ENCODE peak calls at places on chromosomes 5 and 9, in six cellular contexts. One of them, this sample, is unnamed.

GRCh38 chr5:116300016-116300601 is 215.3 kb downstream of the COMMD10 start:
- DNase-seq in transverse colon: no peak
- DNase-seq in astrocyte of the spinal cord: no peak
- DNase-seq in tibial nerve: no peak
- DNase-seq in astrocyte: no peak
- DNase-seq in progenitor cell of endocrine pancreas: no peak
- DNase-seq in this sample: no peak

GRCh38 chr5:139246394-139246793 is 47.1 kb upstream of the MATR3 start:
- DNase-seq in transverse colon: no peak
- DNase-seq in astrocyte of the spinal cord: no peak
- DNase-seq in tibial nerve: no peak
- DNase-seq in astrocyte: no peak
- DNase-seq in progenitor cell of endocrine pancreas: no peak
- DNase-seq in this sample: peak

GRCh38 chr5:28370896-28371295 is 1332.5 kb upstream of the CDH9 start:
- DNase-seq in transverse colon: no peak
- DNase-seq in astrocyte of the spinal cord: no peak
- DNase-seq in tibial nerve: no peak
- DNase-seq in astrocyte: no peak
- DNase-seq in progenitor cell of endocrine pancreas: no peak
- DNase-seq in this sample: no peak

GRCh38 chr5:125154321-125154811 is 407.9 kb upstream of the ZNF608 start:
- DNase-seq in transverse colon: no peak
- DNase-seq in astrocyte of the spinal cord: no peak
- DNase-seq in tibial nerve: no peak
- DNase-seq in astrocyte: peak
- DNase-seq in progenitor cell of endocrine pancreas: no peak
- DNase-seq in this sample: no peak

GRCh38 chr5:176614805-176615478 is 5.0 kb upstream of the GPRIN1 start:
- DNase-seq in transverse colon: no peak
- DNase-seq in astrocyte of the spinal cord: peak
- DNase-seq in tibial nerve: no peak
- DNase-seq in astrocyte: peak
- DNase-seq in progenitor cell of endocrine pancreas: no peak
- DNase-seq in this sample: no peak

GRCh38 chr5:67265951-67266350 is 69.4 kb upstream of the CD180 start:
- DNase-seq in transverse colon: no peak
- DNase-seq in astrocyte of the spinal cord: no peak
- DNase-seq in tibial nerve: no peak
- DNase-seq in astrocyte: no peak
- DNase-seq in progenitor cell of endocrine pancreas: no peak
- DNase-seq in this sample: no peak

GRCh38 chr9:922731-923130 is 53.7 kb upstream of the DMRT3 start:
- DNase-seq in transverse colon: no peak
- DNase-seq in astrocyte of the spinal cord: no peak
- DNase-seq in tibial nerve: no peak
- DNase-seq in astrocyte: no peak
- DNase-seq in progenitor cell of endocrine pancreas: no peak
- DNase-seq in this sample: no peak

GRCh38 chr9:6024035-6024554 is 8.7 kb upstream of the RANBP6 start:
- DNase-seq in transverse colon: no peak
- DNase-seq in astrocyte of the spinal cord: no peak
- DNase-seq in tibial nerve: no peak
- DNase-seq in astrocyte: no peak
- DNase-seq in progenitor cell of endocrine pancreas: no peak
- DNase-seq in this sample: peak

GRCh38 chr9:127970401-127971313 is 10.1 kb downstream of the EEIG1 start:
- DNase-seq in transverse colon: peak
- DNase-seq in astrocyte of the spinal cord: no peak
- DNase-seq in tibial nerve: no peak
- DNase-seq in astrocyte: no peak
- DNase-seq in progenitor cell of endocrine pancreas: no peak
- DNase-seq in this sample: peak

GRCh38 chr9:133427658-133428348 is 5.6 kb downstream of the ADAMTS13 start:
- DNase-seq in transverse colon: no peak
- DNase-seq in astrocyte of the spinal cord: no peak
- DNase-seq in tibial nerve: no peak
- DNase-seq in astrocyte: no peak
- DNase-seq in progenitor cell of endocrine pancreas: no peak
- DNase-seq in this sample: peak

GRCh38 chr9:133429216-133429613 is 7.0 kb downstream of the ADAMTS13 start:
- DNase-seq in transverse colon: no peak
- DNase-seq in astrocyte of the spinal cord: no peak
- DNase-seq in tibial nerve: no peak
- DNase-seq in astrocyte: no peak
- DNase-seq in progenitor cell of endocrine pancreas: no peak
- DNase-seq in this sample: no peak

GRCh38 chr9:133430244-133430643 is 8.1 kb downstream of the ADAMTS13 start:
- DNase-seq in transverse colon: no peak
- DNase-seq in astrocyte of the spinal cord: no peak
- DNase-seq in tibial nerve: no peak
- DNase-seq in astrocyte: no peak
- DNase-seq in progenitor cell of endocrine pancreas: no peak
- DNase-seq in this sample: no peak

GRCh38 chr9:133428579-133429215 is 6.5 kb downstream of the ADAMTS13 start:
- DNase-seq in transverse colon: peak
- DNase-seq in astrocyte of the spinal cord: no peak
- DNase-seq in tibial nerve: no peak
- DNase-seq in astrocyte: no peak
- DNase-seq in progenitor cell of endocrine pancreas: peak
- DNase-seq in this sample: peak

GRCh38 chr9:133429641-133430161 is 7.5 kb downstream of the ADAMTS13 start:
- DNase-seq in transverse colon: peak
- DNase-seq in astrocyte of the spinal cord: no peak
- DNase-seq in tibial nerve: no peak
- DNase-seq in astrocyte: peak
- DNase-seq in progenitor cell of endocrine pancreas: peak
- DNase-seq in this sample: peak
- TF ChIP-seq CTCF in transverse colon: peak
- TF ChIP-seq CTCF in astrocyte of the spinal cord: peak
- TF ChIP-seq CTCF in tibial nerve: no peak
- TF ChIP-seq CTCF in astrocyte: no peak
- TF ChIP-seq CTCF in progenitor cell of endocrine pancreas: peak
- TF ChIP-seq CTCF in this sample: peak

GRCh38 chr5:174344335-174344734 is 298.8 kb downstream of the NSG2 start:
- DNase-seq in transverse colon: no peak
- DNase-seq in astrocyte of the spinal cord: no peak
- DNase-seq in tibial nerve: no peak
- DNase-seq in astrocyte: no peak
- DNase-seq in progenitor cell of endocrine pancreas: no peak
- DNase-seq in this sample: no peak
- TF ChIP-seq CTCF in transverse colon: no peak
- TF ChIP-seq CTCF in astrocyte of the spinal cord: no peak
- TF ChIP-seq CTCF in tibial nerve: no peak
- TF ChIP-seq CTCF in astrocyte: no peak
- TF ChIP-seq CTCF in progenitor cell of endocrine pancreas: no peak
- TF ChIP-seq CTCF in this sample: no peak

DNA sequence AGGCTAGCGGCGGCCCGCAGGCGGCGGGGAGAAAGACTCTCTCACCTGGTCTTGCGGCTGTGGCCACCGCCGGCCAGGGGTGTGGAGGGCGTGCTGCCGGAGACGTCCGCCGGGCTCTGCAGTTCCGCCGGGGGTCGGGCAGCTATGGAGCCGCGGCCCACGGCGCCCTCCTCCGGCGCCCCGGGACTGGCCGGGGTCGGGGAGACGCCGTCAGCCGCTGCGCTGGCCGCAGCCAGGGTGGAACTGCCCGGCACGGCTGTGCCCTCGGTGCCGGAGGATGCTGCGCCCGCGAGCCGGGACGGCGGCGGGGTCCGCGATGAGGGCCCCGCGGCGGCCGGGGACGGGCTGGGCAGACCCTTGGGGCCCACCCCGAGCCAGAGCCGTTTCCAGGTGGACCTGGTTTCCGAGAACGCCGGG is 253 bp downstream of the SLC12A2 start:
- DNase-seq in transverse colon: no peak
- DNase-seq in astrocyte of the spinal cord: peak
- DNase-seq in tibial nerve: no peak
- DNase-seq in astrocyte: no peak
- DNase-seq in progenitor cell of endocrine pancreas: peak
- DNase-seq in this sample: peak
- TF ChIP-seq CTCF in transverse colon: no peak
- TF ChIP-seq CTCF in astrocyte of the spinal cord: peak
- TF ChIP-seq CTCF in tibial nerve: peak
- TF ChIP-seq CTCF in astrocyte: no peak
- TF ChIP-seq CTCF in progenitor cell of endocrine pancreas: peak
- TF ChIP-seq CTCF in this sample: peak

GRCh38 chr5:132752581-132753125 is 5.4 kb downstream of the CCNI2 start:
- DNase-seq in transverse colon: no peak
- DNase-seq in astrocyte of the spinal cord: no peak
- DNase-seq in tibial nerve: no peak
- DNase-seq in astrocyte: no peak
- DNase-seq in progenitor cell of endocrine pancreas: no peak
- DNase-seq in this sample: no peak

GRCh38 chr5:132753135-132753987 is 6.1 kb downstream of the CCNI2 start:
- DNase-seq in transverse colon: peak
- DNase-seq in astrocyte of the spinal cord: no peak
- DNase-seq in tibial nerve: no peak
- DNase-seq in astrocyte: no peak
- DNase-seq in progenitor cell of endocrine pancreas: no peak
- DNase-seq in this sample: no peak

GRCh38 chr5:132754111-132754510 is 6.9 kb downstream of the CCNI2 start:
- DNase-seq in transverse colon: no peak
- DNase-seq in astrocyte of the spinal cord: no peak
- DNase-seq in tibial nerve: no peak
- DNase-seq in astrocyte: no peak
- DNase-seq in progenitor cell of endocrine pancreas: no peak
- DNase-seq in this sample: no peak

GRCh38 chr5:132756542-132756941 is 9.3 kb downstream of the CCNI2 start:
- DNase-seq in transverse colon: peak
- DNase-seq in astrocyte of the spinal cord: no peak
- DNase-seq in tibial nerve: no peak
- DNase-seq in astrocyte: no peak
- DNase-seq in progenitor cell of endocrine pancreas: no peak
- DNase-seq in this sample: no peak

DNA sequence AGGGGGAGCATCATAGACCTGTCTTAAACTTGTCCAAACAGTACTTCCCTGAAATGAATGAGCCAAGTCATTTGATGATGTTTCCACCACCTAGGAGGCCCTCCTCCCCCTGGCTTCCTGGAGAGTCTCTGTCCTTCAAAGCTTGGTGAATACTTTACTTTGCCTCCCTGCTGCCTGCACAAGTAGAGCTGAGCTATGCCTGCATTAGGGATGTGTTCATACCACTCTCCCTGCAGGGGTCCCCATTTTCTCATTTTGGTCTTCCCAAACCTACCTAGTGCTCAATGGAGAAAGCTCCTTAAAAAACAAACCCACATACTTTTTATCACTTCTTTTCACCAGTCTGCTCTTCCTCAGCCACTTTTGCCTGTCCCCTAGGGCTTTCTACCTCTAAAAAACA is 7.7 kb downstream of the CCNI2 start:
- DNase-seq in transverse colon: peak
- DNase-seq in astrocyte of the spinal cord: peak
- DNase-seq in tibial nerve: no peak
- DNase-seq in astrocyte: no peak
- DNase-seq in progenitor cell of endocrine pancreas: no peak
- DNase-seq in this sample: no peak
- TF ChIP-seq CTCF in transverse colon: no peak
- TF ChIP-seq CTCF in astrocyte of the spinal cord: peak
- TF ChIP-seq CTCF in tibial nerve: no peak
- TF ChIP-seq CTCF in astrocyte: peak
- TF ChIP-seq CTCF in progenitor cell of endocrine pancreas: peak
- TF ChIP-seq CTCF in this sample: peak